ENCODE peak calls at places on chromosomes 3 and 15, in five cellular contexts. Q is neuronal stem cell, H is cardiac muscle cell, R is K562, A is gastrocnemius medialis. I is an unnamed sample. For H3K4me1, the result is how much of the 10 kb centered on the place peaks cover.

GRCh38 chr3:195013962-195014361 is 257.0 kb downstream of the XXYLT1 start:
- DNase-seq in Q (no peak), H (no peak), A (no peak), R (no peak), I (no peak)

GRCh38 chr3:48301814-48302194 is 31.7 kb downstream of the SPINK8 start:
- DNase-seq in Q (peak), R (peak), A (peak), H (no peak), I (peak)

GRCh38 chr15:40893019-40893723 is 1.1 kb upstream of the VPS18 start:
- DNase-seq in R (no peak), Q (no peak), H (no peak), A (no peak), I (no peak)

GRCh38 chr3:59388555-59389280 is 338.9 kb upstream of the CFAP20DC start:
- DNase-seq in A (no peak), R (no peak), H (no peak), Q (no peak), I (no peak)

GRCh38 chr15:51483520-51483919 is 139.1 kb downstream of the DMXL2 start:
- DNase-seq in H (no peak), A (no peak), Q (no peak), R (no peak), I (no peak)

GRCh38 chr15:51405646-51406194 is 64.3 kb downstream of the GLDN start:
- DNase-seq in H (no peak), Q (no peak), A (no peak), R (no peak), I (no peak)

GRCh38 chr15:48695088-48695834 is 49.8 kb upstream of the FBN1 start:
- DNase-seq in H (no peak), A (no peak), Q (no peak), R (no peak), I (no peak)

GRCh38 chr15:68578960-68579935 is at the start of gene CORO2B:
- DNase-seq in H (peak), R (no peak), A (no peak), Q (no peak), I (peak)

GRCh38 chr15:80823120-80823519 is 44.0 kb downstream of the CEMIP start:
- DNase-seq in R (no peak), Q (no peak), H (no peak), A (no peak), I (no peak)

GRCh38 chr15:67720556-67721175 is 104.6 kb upstream of the SKOR1 start:
- DNase-seq in Q (no peak), A (no peak), R (no peak), H (no peak), I (peak)

GRCh38 chr15:40306908-40307307 is 827 bp downstream of the PLCB2 start:
- DNase-seq in A (no peak), R (no peak), H (no peak), Q (no peak), I (no peak)

GRCh38 chr15:63600001-63600645 is 2.9 kb downstream of the FBXL22 start:
- DNase-seq in H (peak), R (no peak), Q (peak), A (no peak), I (no peak)

GRCh38 chr3:171269557-171269956 is 190.6 kb downstream of the TNIK start:
- DNase-seq in H (no peak), R (no peak), A (no peak), Q (no peak), I (no peak)

GRCh38 chr3:129185774-129186173 is 2.1 kb upstream of the CNBP start:
- DNase-seq in A (no peak), Q (no peak), H (no peak), R (no peak), I (no peak)

GRCh38 chr15:70012895-70013294 is 84.8 kb downstream of the TLE3 start:
- DNase-seq in Q (no peak), R (no peak), H (no peak), A (no peak), I (no peak)

GRCh38 chr3:185750015-185750414 is 74.8 kb downstream of the IGF2BP2 start:
- DNase-seq in H (no peak), R (no peak), A (no peak), Q (no peak), I (no peak)

GRCh38 chr3:158101330-158102218 is 4.6 kb downstream of the SHOX2 start:
- DNase-seq in H (no peak), Q (no peak), A (no peak), R (no peak), I (no peak)

GRCh38 chr3:158102219-158102612 is 4.0 kb downstream of the SHOX2 start:
- DNase-seq in Q (no peak), R (no peak), A (no peak), H (no peak), I (no peak)

GRCh38 chr3:158103131-158103955 is 2.9 kb downstream of the SHOX2 start:
- DNase-seq in A (no peak), H (no peak), R (no peak), Q (no peak), I (no peak)

GRCh38 chr3:158103956-158104338 is 2.3 kb downstream of the SHOX2 start:
- DNase-seq in H (no peak), R (no peak), Q (no peak), A (no peak), I (no peak)

GRCh38 chr3:158102660-158103085 is 3.5 kb downstream of the SHOX2 start:
- DNase-seq in H (no peak), A (no peak), R (no peak), Q (no peak), I (no peak)
- H3K4me3 ChIP-seq in H (no peak), A (peak), R (no peak), Q (no peak), I (no peak)

GRCh38 chr3:4981688-4982494 is 2.7 kb downstream of the BHLHE40 start:
- DNase-seq in A (peak), H (no peak), Q (no peak), R (no peak), I (no peak)
- H3K4me1 ChIP-seq in A (under half), H (under half), Q (under half), R (under half), I (under half)

GRCh38 chr15:25869696-25870095 is 6.6 kb upstream of the ATP10A start:
- DNase-seq in R (no peak), Q (no peak), A (no peak), H (no peak), I (no peak)
- H3K4me3 ChIP-seq in R (no peak), Q (no peak), A (no peak), H (no peak), I (no peak)

DNA sequence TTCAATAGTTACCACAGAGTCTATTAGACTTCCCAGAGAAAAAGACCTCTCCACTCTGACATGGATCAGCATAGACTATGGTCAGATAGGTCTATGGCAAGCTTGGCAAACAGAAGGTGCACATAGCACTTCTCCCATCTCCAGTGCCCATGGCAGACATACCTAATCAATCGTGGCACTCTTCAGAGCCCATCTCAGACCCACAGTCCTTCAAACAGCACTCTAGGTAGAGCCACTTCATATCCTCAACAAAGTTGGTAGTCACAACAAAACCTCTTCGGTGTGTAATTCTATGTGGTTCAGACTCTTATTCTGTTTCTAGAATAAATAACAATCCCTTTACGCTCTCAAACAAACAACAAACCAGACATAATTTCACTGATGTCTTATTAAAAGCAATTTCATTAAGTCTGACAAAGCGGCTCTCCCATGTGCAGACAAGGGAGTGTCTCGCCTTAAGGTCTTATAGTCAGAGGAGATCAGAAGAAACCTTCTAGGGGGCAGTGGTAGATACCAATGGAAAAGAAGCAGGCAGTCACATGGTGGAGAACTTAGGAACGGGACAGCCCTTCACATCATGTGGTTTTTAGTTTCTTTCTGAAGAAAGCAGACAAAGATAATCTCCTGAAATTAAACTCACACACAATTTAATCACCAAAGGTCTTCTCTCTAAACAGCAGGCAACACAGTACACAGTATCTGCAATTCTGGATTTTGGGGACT is 483.4 kb downstream of the FOXP1 start:
- DNase-seq in A (no peak), Q (no peak), R (no peak), H (no peak), I (no peak)
- H3K4me1 ChIP-seq in A (under half), Q (under half), R (under half), H (under half), I (under half)

DNA sequence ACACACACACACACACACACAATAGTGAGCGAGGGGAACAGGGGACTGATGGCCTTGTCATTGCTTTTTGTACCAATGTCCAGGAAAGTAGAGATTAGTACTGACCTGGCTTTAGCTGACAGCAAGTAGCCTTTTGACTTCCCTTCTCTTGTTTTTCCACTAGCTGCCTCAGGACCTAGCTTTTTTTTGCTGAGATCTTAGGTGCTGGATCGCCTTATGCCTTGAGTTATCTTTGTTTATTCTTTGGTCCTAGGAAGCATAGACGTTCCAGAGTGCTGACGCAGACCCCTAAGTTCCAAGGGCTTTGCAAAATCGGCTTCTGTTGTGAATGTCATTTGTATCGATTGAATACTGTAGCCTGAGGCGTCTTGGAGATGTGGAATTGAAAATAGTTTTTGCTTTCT is at the start of gene UTS2B:
- DNase-seq in Q (no peak), R (peak), H (no peak), A (no peak), I (peak)
- H3K4me3 ChIP-seq in Q (peak), R (peak), H (peak), A (peak), I (peak)